ENCODE peak calls at places on chromosome 1, in seven cellular contexts. E is stimulated activated CD8-positive, alpha-beta memory T cell treated with anti-CD3 and anti-CD28 coated beads, Interleukin-7, amount 100 ng/mL, for 24 hours; Z is GM13976; G is germinal center; J is left lung; Y is omental fat pad; K is T-helper 17 cell. X is an unnamed sample.

GRCh38 chr1:30049748-30050147 is 673.6 kb downstream of the MATN1 start:
- DNase-seq in Z (no peak), E (no peak), G (no peak), J (no peak), Y (no peak), K (no peak), X (no peak)

GRCh38 chr1:229139320-229139719 is 131.6 kb upstream of the RAB4A start:
- DNase-seq in J (no peak), Y (no peak), K (no peak), Z (no peak), G (no peak), E (no peak), X (no peak)

GRCh38 chr1:14954210-14954609 is 199.3 kb upstream of the TMEM51 start:
- DNase-seq in G (no peak), K (no peak), Z (no peak), J (no peak), Y (no peak), E (no peak), X (no peak)

GRCh38 chr1:26733982-26734381 is 38.2 kb downstream of the ARID1A start:
- DNase-seq in Z (no peak), Y (no peak), G (no peak), E (no peak), K (no peak), J (no peak), X (no peak)

GRCh38 chr1:236161230-236161629 is 18.9 kb downstream of the GPR137B start:
- DNase-seq in Y (no peak), G (no peak), Z (peak), K (no peak), J (no peak), E (no peak), X (no peak)

GRCh38 chr1:151002006-151002405 is 4.7 kb downstream of the MINDY1 start:
- DNase-seq in J (no peak), G (no peak), Z (no peak), Y (no peak), E (no peak), K (no peak), X (no peak)

GRCh38 chr1:30373471-30374399 is 349.6 kb downstream of the MATN1 start:
- DNase-seq in K (no peak), J (no peak), Y (no peak), Z (no peak), G (no peak), E (no peak), X (no peak)

GRCh38 chr1:16145988-16146887 is 9.6 kb downstream of the EPHA2 start:
- DNase-seq in Y (peak), G (no peak), Z (peak), J (peak), K (no peak), E (no peak), X (peak)

GRCh38 chr1:94858276-94858675 is 38.1 kb downstream of the SLC44A3 start:
- DNase-seq in G (no peak), J (peak), Y (no peak), Z (no peak), E (no peak), K (no peak), X (no peak)

GRCh38 chr1:160911925-160912324 is 26.9 kb upstream of the ITLN1 start:
- DNase-seq in J (no peak), Y (no peak), G (no peak), Z (no peak), K (no peak), E (no peak), X (no peak)

GRCh38 chr1:44970317-44970716 is 16.1 kb downstream of the EIF2B3 start:
- DNase-seq in E (no peak), K (no peak), Y (no peak), J (no peak), Z (no peak), G (no peak), X (no peak)

GRCh38 chr1:2193514-2194251 is 889 bp downstream of the FAAP20 start:
- DNase-seq in K (no peak), J (no peak), Y (no peak), G (no peak), Z (no peak), E (no peak), X (no peak)

GRCh38 chr1:3910769-3911520 is 10.9 kb upstream of the C1orf174 start:
- DNase-seq in K (peak), G (peak), Z (peak), E (peak), Y (no peak), J (peak), X (no peak)

GRCh38 chr1:165369255-165369848 is 12.8 kb upstream of the LMX1A start:
- DNase-seq in G (peak), J (peak), E (peak), Y (no peak), Z (peak), K (peak), X (no peak)

GRCh38 chr1:4963251-4963650 is 308.8 kb downstream of the AJAP1 start:
- DNase-seq in G (no peak), E (no peak), K (no peak), Z (no peak), J (no peak), Y (no peak), X (no peak)

GRCh38 chr1:209869242-209870149 is 41.7 kb downstream of the UTP25 start:
- DNase-seq in G (no peak), E (no peak), Z (no peak), J (no peak), K (no peak), Y (no peak), X (no peak)

GRCh38 chr1:226427131-226427530 is 19.2 kb upstream of the PARP1 start:
- DNase-seq in E (no peak), Z (no peak), G (no peak), J (no peak), Y (no peak), K (no peak), X (no peak)

GRCh38 chr1:5597171-5597864 is 394.9 kb downstream of the NPHP4 start:
- DNase-seq in G (no peak), E (no peak), Z (no peak), J (no peak), K (no peak), Y (no peak), X (no peak)

GRCh38 chr1:209823143-209824041 is 4.4 kb upstream of the UTP25 start:
- DNase-seq in Z (peak), J (no peak), K (no peak), Y (no peak), G (peak), E (no peak), X (no peak)

GRCh38 chr1:33380811-33381210 is 50.1 kb downstream of the PHC2 start:
- DNase-seq in J (no peak), Y (no peak), Z (no peak), G (no peak), E (no peak), K (no peak), X (no peak)

GRCh38 chr1:161727343-161727924 is 6.1 kb downstream of the FCRLB start:
- DNase-seq in K (no peak), Y (no peak), Z (no peak), G (peak), E (no peak), J (no peak), X (no peak)

GRCh38 chr1:25807480-25808390 is 7.7 kb downstream of the SELENON start:
- DNase-seq in J (no peak), E (no peak), G (no peak), Y (no peak), Z (no peak), K (no peak), X (peak)

GRCh38 chr1:91725961-91726704 is 159.8 kb downstream of the TGFBR3 start:
- DNase-seq in E (no peak), Y (no peak), J (no peak), Z (no peak), K (no peak), G (no peak), X (no peak)

GRCh38 chr1:223739366-223740057 is 27.2 kb downstream of the CAPN2 start:
- DNase-seq in K (no peak), G (no peak), J (no peak), Y (no peak), Z (no peak), E (no peak), X (no peak)

GRCh38 chr1:66752671-66753371 is 562 bp downstream of the DYNLT5 start:
- DNase-seq in Y (no peak), Z (no peak), J (no peak), G (no peak), K (no peak), E (no peak), X (peak)

GRCh38 chr1:231493421-231494185 is 34.9 kb upstream of the TSNAX start:
- DNase-seq in J (no peak), Y (no peak), K (no peak), G (no peak), E (no peak), Z (peak), X (no peak)